ENCODE peak calls at places on chromosomes 6 and 20, in four cellular contexts. X, H, U and Y are unnamed samples.

GRCh38 chr6:109237082-109237985 is 142.0 kb downstream of the CEP57L1 start:
- DNase-seq in X (no peak), H (no peak), U (no peak), Y (no peak)

GRCh38 chr6:70474751-70475150 is 61.4 kb downstream of the FAM135A start:
- DNase-seq in X (no peak), H (no peak), U (no peak), Y (no peak)

GRCh38 chr20:17471606-17472187 is 59.5 kb downstream of the BFSP1 start:
- DNase-seq in X (peak; percentile 73), H (no peak), U (no peak), Y (no peak)

GRCh38 chr6:157592566-157592965 is 211.6 kb downstream of the ZDHHC14 start:
- DNase-seq in X (peak; percentile 42), H (no peak), U (peak; percentile 61), Y (no peak)

GRCh38 chr6:95387845-95388244 is 189.5 kb upstream of the MANEA start:
- DNase-seq in X (no peak), H (no peak), U (no peak), Y (no peak)

GRCh38 chr6:32940656-32941411 is at the start of gene HLA-DMB:
- DNase-seq in X (peak; percentile 65), H (no peak), U (no peak), Y (no peak)

GRCh38 chr6:45378324-45378926 is 691 bp upstream of the SUPT3H start:
- DNase-seq in X (peak; percentile 37), H (no peak), U (peak; percentile 85), Y (peak; percentile 53)

GRCh38 chr20:11675920-11676617 is 241.6 kb upstream of the BTBD3 start:
- DNase-seq in X (peak; percentile 55), H (no peak), U (no peak), Y (no peak)

DNA sequence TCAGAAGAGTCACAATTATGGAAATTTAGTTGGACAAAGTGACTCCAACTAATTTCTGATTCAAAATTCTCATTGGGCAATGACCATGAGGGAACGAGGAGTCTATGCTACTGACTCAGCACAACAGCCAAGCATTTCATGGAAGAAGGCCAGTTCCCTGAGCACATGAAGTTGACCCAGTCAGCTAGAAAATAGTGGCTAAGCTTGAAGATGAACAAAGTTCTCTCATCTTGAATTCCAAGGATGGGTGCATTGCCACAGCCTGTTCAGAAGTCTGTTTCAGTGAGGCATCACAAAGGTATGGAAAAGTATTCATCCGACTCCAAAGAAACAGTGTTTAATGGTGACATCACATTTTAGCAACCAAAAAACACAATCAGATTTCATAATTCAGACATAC is 676.9 kb downstream of the HACE1 start:
- DNase-seq in X (no peak), H (no peak), U (no peak), Y (no peak)
- H3K4me1 ChIP-seq in X (no peaks in the 10 kb centered on the region), H (no peaks in the 10 kb centered on the region), U (no peaks in the 10 kb centered on the region), Y (no peaks in the 10 kb centered on the region)

GRCh38 chr20:45971675-45972499 is at the start of gene ZNF335:
- DNase-seq in X (peak; percentile 95), H (peak; percentile 91), U (peak; percentile 99), Y (peak; percentile 96)
- TF ChIP-seq POLR2A in X (peak; percentile 77), H (peak; percentile 79), U (peak; percentile 13), Y (peak; percentile 90)

GRCh38 chr20:51750037-51750769 is 18.0 kb downstream of the ATP9A start:
- DNase-seq in X (peak; percentile 94), H (no peak), U (no peak), Y (peak; percentile 95)

GRCh38 chr20:51750770-51751388 is 17.3 kb downstream of the ATP9A start:
- DNase-seq in X (no peak), H (no peak), U (no peak), Y (no peak)

GRCh38 chr20:51756653-51757052 is 11.5 kb downstream of the ATP9A start:
- DNase-seq in X (no peak), H (no peak), U (no peak), Y (no peak)

GRCh38 chr20:51749674-51750036 is 18.5 kb downstream of the ATP9A start:
- DNase-seq in X (peak; percentile 27), H (no peak), U (no peak), Y (no peak)

DNA sequence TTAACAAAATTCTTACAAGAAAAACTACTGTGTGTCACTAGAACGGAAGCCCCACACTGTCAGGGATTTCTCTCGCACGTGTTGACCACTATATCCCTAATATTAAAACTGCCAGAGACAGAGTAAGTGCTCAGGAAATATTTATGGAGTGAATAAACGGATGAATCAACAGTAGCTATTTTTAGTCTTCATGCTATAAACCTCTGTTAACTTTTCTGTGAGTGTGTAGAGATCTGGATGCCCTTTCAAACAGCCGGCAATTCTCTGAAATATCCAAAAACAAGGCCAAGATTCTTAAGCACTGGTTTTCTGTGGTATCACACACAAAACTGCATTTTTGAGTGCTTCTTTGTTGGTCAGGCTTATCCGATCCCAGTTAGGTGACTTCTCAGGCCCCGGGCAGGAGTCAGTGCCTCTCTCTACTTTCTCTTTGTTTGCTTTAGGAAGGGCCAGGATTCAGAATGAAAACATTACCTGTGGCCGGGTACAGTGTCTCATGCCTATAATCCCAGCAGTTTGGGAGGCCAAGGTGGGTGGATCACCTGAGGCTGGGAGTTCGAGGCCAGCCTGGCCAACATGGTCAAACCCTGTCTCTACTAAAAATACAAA is 15.7 kb downstream of the ATP9A start:
- DNase-seq in X (peak; percentile 72), H (no peak), U (no peak), Y (no peak)
- H3K4me1 ChIP-seq in X (peaks cover 36% of the 10 kb centered on the region), H (peaks cover 23% of the 10 kb centered on the region), U (no peaks in the 10 kb centered on the region), Y (no peaks in the 10 kb centered on the region)

GRCh38 chr6:7905416-7905815 is 5.2 kb downstream of the TXNDC5 start:
- DNase-seq in X (no peak), H (no peak), U (no peak), Y (no peak)
- TF ChIP-seq POLR2A in X (no peak), H (no peak), U (no peak), Y (no peak)

DNA sequence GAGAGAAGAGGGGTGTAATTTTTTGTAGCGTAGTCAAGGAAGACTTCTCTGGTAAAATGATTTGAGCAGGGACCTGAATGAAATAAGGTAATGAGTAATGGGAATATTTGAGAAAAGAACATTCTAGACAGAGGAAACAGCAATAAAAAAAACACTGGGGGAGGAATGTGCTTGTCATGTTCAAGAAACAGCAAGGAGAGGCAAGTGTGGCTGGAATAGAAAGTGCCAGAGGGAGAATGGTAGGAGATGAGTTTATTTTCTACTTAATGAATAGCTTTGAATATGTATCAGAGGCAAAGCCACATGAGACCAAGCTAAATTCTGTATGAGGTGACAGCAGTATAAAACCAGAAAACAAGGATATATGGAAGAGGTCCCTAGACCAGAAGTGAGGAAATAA is 170.1 kb downstream of the CDKAL1 start:
- DNase-seq in X (no peak), H (no peak), U (no peak), Y (no peak)
- H3K4me1 ChIP-seq in X (no peaks in the 10 kb centered on the region), H (peaks cover 5% of the 10 kb centered on the region), U (no peaks in the 10 kb centered on the region), Y (no peaks in the 10 kb centered on the region)